ENCODE peak calls at places on chromosomes 5 and 9, in ten cellular contexts. X, L, Z, Y, J, M, N, B, O and H are unnamed samples.
A peak's percentile ranks its signal among the peaks of the same experiment; 100 is the strongest.

GRCh38 chr5:59562756-59563389 is 330.7 kb downstream of the PDE4D start:
- DNase-seq in O (no peak), Y (no peak), M (peak; percentile 29), B (peak; percentile 43), X (peak; percentile 34), N (peak; percentile 33), L (no peak), Z (no peak), J (no peak), H (peak; percentile 21)

GRCh38 chr9:129352157-129352870 is 174.3 kb upstream of the IER5L start:
- DNase-seq in L (no peak), O (no peak), M (no peak), B (no peak), J (peak; percentile 43), N (no peak), Y (no peak), X (no peak), Z (no peak), H (no peak)

GRCh38 chr9:27247756-27248155 is 49.2 kb downstream of the EQTN start:
- DNase-seq in X (peak; percentile 40), B (peak; percentile 51), O (no peak), N (peak; percentile 59), Z (peak; percentile 53), Y (no peak), L (no peak), M (peak; percentile 73), J (peak; percentile 82), H (peak; percentile 71)

GRCh38 chr5:110435207-110435606 is 291.3 kb downstream of the TMEM232 start:
- DNase-seq in J (no peak), M (no peak), N (no peak), L (no peak), O (no peak), Y (no peak), B (no peak), Z (no peak), X (no peak), H (no peak)

GRCh38 chr5:135038829-135039525 is 4.9 kb upstream of the PITX1 start:
- DNase-seq in X (no peak), M (no peak), N (no peak), Z (no peak), J (no peak), B (no peak), Y (no peak), L (no peak), O (no peak), H (peak; percentile 62)

GRCh38 chr5:154652746-154653417 is 102.3 kb upstream of the LARP1 start:
- DNase-seq in L (no peak), J (peak; percentile 23), M (no peak), X (no peak), O (no peak), N (no peak), Z (no peak), Y (no peak), B (no peak), H (no peak)

GRCh38 chr5:96329886-96330531 is 103.0 kb downstream of the PCSK1 start:
- DNase-seq in J (no peak), M (no peak), Y (no peak), L (no peak), X (no peak), Z (no peak), B (no peak), O (no peak), N (no peak), H (peak; percentile 31)

GRCh38 chr5:91212336-91213092 is 170.6 kb downstream of the ARRDC3 start:
- DNase-seq in Z (no peak), O (no peak), L (no peak), M (peak; percentile 56), Y (no peak), J (peak; percentile 88), B (no peak), N (peak; percentile 94), X (no peak), H (peak; percentile 30)

GRCh38 chr5:175655411-175655810 is 2.5 kb upstream of the HRH2 start:
- DNase-seq in L (no peak), J (no peak), Z (no peak), Y (no peak), O (no peak), N (no peak), M (no peak), B (no peak), X (no peak), H (no peak)

GRCh38 chr5:32713396-32714381 is 2.6 kb downstream of the NPR3 start:
- DNase-seq in N (peak; percentile 57), X (no peak), J (peak; percentile 15), M (no peak), O (no peak), Z (no peak), L (peak; percentile 39), Y (peak; percentile 55), B (no peak), H (peak; percentile 57)

GRCh38 chr5:155678371-155678770 is 648.6 kb upstream of the SGCD start:
- DNase-seq in Z (no peak), Y (no peak), L (peak; percentile 16), O (no peak), B (no peak), J (no peak), X (no peak), M (no peak), N (no peak), H (no peak)

DNA sequence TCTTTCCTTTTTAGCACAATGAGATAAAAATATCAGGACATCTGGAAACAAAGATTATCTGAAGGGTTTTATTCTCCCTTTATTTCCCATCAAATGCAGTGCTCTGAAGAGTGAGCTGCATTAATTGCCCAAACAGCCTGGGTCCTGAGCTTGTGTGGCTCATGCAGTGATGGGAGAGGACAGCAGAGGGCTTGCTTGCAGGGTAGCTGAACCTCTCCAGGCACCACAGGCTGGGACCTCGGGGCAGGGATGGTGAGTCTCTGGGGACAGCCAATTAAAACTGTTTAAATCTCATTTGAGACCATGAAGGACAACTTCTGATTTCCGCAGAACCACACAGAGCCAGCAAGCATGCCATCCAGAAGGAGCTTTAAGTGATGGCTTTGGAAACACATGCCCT is 71.2 kb downstream of the PLAC8L1 start:
- DNase-seq in B (no peak), N (no peak), Y (no peak), Z (no peak), O (no peak), L (no peak), M (no peak), J (no peak), X (no peak), H (no peak)
- TF ChIP-seq CTCF in B (no peak), N (no peak), Y (no peak), Z (no peak), O (no peak), L (no peak), M (no peak), J (no peak), X (no peak), H (no peak)

DNA sequence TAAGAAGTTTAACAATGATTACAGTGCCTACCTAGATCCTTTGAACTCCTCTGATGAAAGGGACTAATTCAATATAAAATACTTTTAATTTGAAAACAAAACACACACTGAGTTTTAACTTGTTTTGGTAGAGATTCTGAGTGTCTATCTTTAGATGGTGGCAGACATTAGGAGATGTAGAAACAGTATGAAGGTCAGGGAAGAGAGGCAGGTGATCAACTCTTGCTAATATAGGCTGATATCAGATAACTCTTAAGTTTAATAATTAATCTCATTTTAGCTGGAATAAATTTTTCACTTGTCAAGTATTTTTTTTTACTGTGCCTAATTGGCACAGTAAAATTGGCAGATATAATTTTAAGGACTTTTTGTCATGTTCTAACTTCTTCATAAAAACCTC is 30.8 kb downstream of the POC5 start:
- DNase-seq in J (no peak), M (no peak), B (no peak), Z (no peak), X (no peak), Y (no peak), N (no peak), O (no peak), L (no peak), H (no peak)
- H3K27ac ChIP-seq in J (no peak overlapping the region), M (no peak overlapping the region), B (no peak overlapping the region), Z (no peak overlapping the region), X (no peak overlapping the region), Y (no peak overlapping the region), N (no peak overlapping the region), O (no peak overlapping the region), L (no peak overlapping the region), H (no peak overlapping the region)

DNA sequence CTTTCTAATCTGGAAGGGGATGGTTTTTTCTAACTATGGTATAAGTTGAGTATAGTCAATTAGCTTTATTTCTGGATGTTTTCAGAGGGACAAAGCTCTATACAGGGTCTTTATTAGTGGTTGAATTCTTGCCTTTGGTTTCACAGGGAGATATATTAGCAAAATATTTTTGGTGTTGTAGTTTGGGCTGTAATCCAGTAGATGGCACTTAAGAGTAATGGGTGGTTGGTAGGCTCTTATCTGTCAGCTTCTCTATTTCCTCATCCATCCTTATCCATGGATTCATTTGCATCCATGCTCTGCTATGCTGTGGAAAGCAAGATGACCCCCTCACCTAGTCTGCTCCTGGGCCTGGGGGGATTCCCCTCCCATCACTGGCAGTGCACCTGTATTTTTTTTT is 363.6 kb upstream of the CYLC2 start:
- DNase-seq in X (no peak), J (no peak), L (no peak), N (no peak), M (peak; percentile 14), O (no peak), B (no peak), Z (no peak), Y (no peak), H (peak; percentile 14)
- TF ChIP-seq CTCF in X (no peak), J (no peak), L (no peak), N (peak; percentile 24), M (peak; percentile 40), O (no peak), B (no peak), Z (no peak), Y (no peak), H (peak; percentile 36)

GRCh38 chr9:92501671-92502393 is 19.5 kb upstream of the ASPN start:
- DNase-seq in L (no peak), J (peak; percentile 71), N (peak; percentile 51), M (no peak), Y (peak; percentile 38), O (no peak), Z (peak; percentile 69), X (peak; percentile 43), B (no peak), H (peak; percentile 45)

GRCh38 chr9:92496401-92496800 is 14.1 kb upstream of the ASPN start:
- DNase-seq in L (no peak), Y (no peak), O (no peak), B (no peak), Z (no peak), N (peak; percentile 61), M (no peak), X (no peak), J (no peak), H (no peak)

GRCh38 chr9:92500725-92501124 is 18.4 kb upstream of the ASPN start:
- DNase-seq in N (no peak), Z (no peak), Y (no peak), J (no peak), M (no peak), O (no peak), B (no peak), L (no peak), X (no peak), H (no peak)

GRCh38 chr9:92504881-92505280 is 22.6 kb upstream of the ASPN start:
- DNase-seq in B (no peak), Z (no peak), Y (no peak), N (peak; percentile 35), J (peak; percentile 25), X (no peak), O (no peak), M (no peak), L (no peak), H (no peak)

DNA sequence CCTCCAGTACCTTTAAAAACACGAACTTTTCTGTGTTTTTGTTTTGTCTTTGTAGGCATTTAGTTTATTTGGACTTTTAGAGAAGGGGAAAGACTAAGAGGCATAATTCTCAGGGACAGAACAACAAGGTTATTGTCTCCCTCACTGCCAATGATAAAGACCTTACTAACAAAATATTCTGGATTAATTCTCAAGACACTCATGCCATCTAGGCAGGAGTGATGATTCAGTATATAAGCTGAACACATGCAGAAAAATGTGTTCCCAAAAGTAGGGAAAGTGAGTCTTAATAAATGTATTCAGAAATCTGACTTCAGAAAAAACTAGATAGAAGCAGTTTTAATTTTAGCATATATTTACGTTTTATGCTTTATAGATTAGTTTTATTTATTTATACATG is 17.4 kb upstream of the ASPN start:
- DNase-seq in N (peak; percentile 51), L (no peak), X (no peak), Y (no peak), B (no peak), O (no peak), M (no peak), Z (no peak), J (no peak), H (no peak)
- H3K27ac ChIP-seq in N (no peak overlapping the region), L (no peak overlapping the region), X (no peak overlapping the region), Y (no peak overlapping the region), B (no peak overlapping the region), O (no peak overlapping the region), M (no peak overlapping the region), Z (no peak overlapping the region), J (no peak overlapping the region), H (no peak overlapping the region)